ENCODE peak calls at places on chromosome 3, in eight cellular contexts. One of them, this sample, is unnamed.

GRCh38 chr3:140206196-140207040 is 271.4 kb downstream of the CLSTN2 start:
- DNase-seq in AML-193: peak
- DNase-seq in activated gamma-delta T cell treated with anti-CD3 and anti-CD28 coated beads, Interleukin-2, amount 50 U/mL, for 16 hours: no peak
- DNase-seq in PC-3: peak
- DNase-seq in NCI-H524: peak
- DNase-seq in HFFc6: no peak
- DNase-seq in ovary: no peak
- DNase-seq in CD4-positive, CD25-positive, alpha-beta regulatory T cell: no peak
- DNase-seq in this sample: peak

GRCh38 chr3:67227030-67227429 is 228.9 kb downstream of the KBTBD8 start:
- DNase-seq in AML-193: no peak
- DNase-seq in HFFc6: no peak
- DNase-seq in CD4-positive, CD25-positive, alpha-beta regulatory T cell: no peak
- DNase-seq in ovary: no peak
- DNase-seq in activated gamma-delta T cell treated with anti-CD3 and anti-CD28 coated beads, Interleukin-2, amount 50 U/mL, for 16 hours: no peak
- DNase-seq in PC-3: no peak
- DNase-seq in NCI-H524: no peak
- DNase-seq in this sample: no peak

GRCh38 chr3:146655333-146655996 is 50.3 kb upstream of the PLSCR5 start:
- DNase-seq in NCI-H524: no peak
- DNase-seq in PC-3: peak
- DNase-seq in HFFc6: no peak
- DNase-seq in activated gamma-delta T cell treated with anti-CD3 and anti-CD28 coated beads, Interleukin-2, amount 50 U/mL, for 16 hours: no peak
- DNase-seq in AML-193: no peak
- DNase-seq in CD4-positive, CD25-positive, alpha-beta regulatory T cell: no peak
- DNase-seq in ovary: no peak
- DNase-seq in this sample: no peak

GRCh38 chr3:179449621-179450020 is 1.6 kb downstream of the GNB4 start:
- DNase-seq in PC-3: no peak
- DNase-seq in ovary: no peak
- DNase-seq in activated gamma-delta T cell treated with anti-CD3 and anti-CD28 coated beads, Interleukin-2, amount 50 U/mL, for 16 hours: no peak
- DNase-seq in AML-193: no peak
- DNase-seq in NCI-H524: no peak
- DNase-seq in HFFc6: no peak
- DNase-seq in CD4-positive, CD25-positive, alpha-beta regulatory T cell: no peak
- DNase-seq in this sample: no peak

GRCh38 chr3:30091611-30092135 is 514.7 kb upstream of the TGFBR2 start:
- DNase-seq in PC-3: no peak
- DNase-seq in CD4-positive, CD25-positive, alpha-beta regulatory T cell: no peak
- DNase-seq in AML-193: no peak
- DNase-seq in NCI-H524: no peak
- DNase-seq in HFFc6: no peak
- DNase-seq in ovary: no peak
- DNase-seq in activated gamma-delta T cell treated with anti-CD3 and anti-CD28 coated beads, Interleukin-2, amount 50 U/mL, for 16 hours: no peak
- DNase-seq in this sample: no peak

GRCh38 chr3:184160456-184160855 is 5.3 kb downstream of the DVL3 start:
- DNase-seq in activated gamma-delta T cell treated with anti-CD3 and anti-CD28 coated beads, Interleukin-2, amount 50 U/mL, for 16 hours: no peak
- DNase-seq in NCI-H524: no peak
- DNase-seq in CD4-positive, CD25-positive, alpha-beta regulatory T cell: no peak
- DNase-seq in ovary: no peak
- DNase-seq in HFFc6: no peak
- DNase-seq in AML-193: no peak
- DNase-seq in PC-3: peak
- DNase-seq in this sample: no peak

GRCh38 chr3:151047636-151048035 is 37.8 kb upstream of the MED12L start:
- DNase-seq in NCI-H524: no peak
- DNase-seq in PC-3: no peak
- DNase-seq in CD4-positive, CD25-positive, alpha-beta regulatory T cell: no peak
- DNase-seq in activated gamma-delta T cell treated with anti-CD3 and anti-CD28 coated beads, Interleukin-2, amount 50 U/mL, for 16 hours: no peak
- DNase-seq in HFFc6: no peak
- DNase-seq in AML-193: no peak
- DNase-seq in ovary: no peak
- DNase-seq in this sample: peak

GRCh38 chr3:41846850-41847249 is 115.1 kb downstream of the ULK4 start:
- DNase-seq in NCI-H524: no peak
- DNase-seq in HFFc6: peak
- DNase-seq in CD4-positive, CD25-positive, alpha-beta regulatory T cell: no peak
- DNase-seq in AML-193: no peak
- DNase-seq in activated gamma-delta T cell treated with anti-CD3 and anti-CD28 coated beads, Interleukin-2, amount 50 U/mL, for 16 hours: no peak
- DNase-seq in ovary: no peak
- DNase-seq in PC-3: no peak
- DNase-seq in this sample: no peak

GRCh38 chr3:26293351-26293750 is 329.2 kb upstream of the LRRC3B start:
- DNase-seq in AML-193: no peak
- DNase-seq in ovary: no peak
- DNase-seq in HFFc6: no peak
- DNase-seq in PC-3: no peak
- DNase-seq in NCI-H524: no peak
- DNase-seq in activated gamma-delta T cell treated with anti-CD3 and anti-CD28 coated beads, Interleukin-2, amount 50 U/mL, for 16 hours: no peak
- DNase-seq in CD4-positive, CD25-positive, alpha-beta regulatory T cell: no peak
- DNase-seq in this sample: no peak

GRCh38 chr3:123026551-123027291 is 842 bp downstream of the SEMA5B start:
- DNase-seq in PC-3: no peak
- DNase-seq in CD4-positive, CD25-positive, alpha-beta regulatory T cell: no peak
- DNase-seq in HFFc6: no peak
- DNase-seq in activated gamma-delta T cell treated with anti-CD3 and anti-CD28 coated beads, Interleukin-2, amount 50 U/mL, for 16 hours: no peak
- DNase-seq in AML-193: no peak
- DNase-seq in ovary: peak
- DNase-seq in NCI-H524: peak
- DNase-seq in this sample: peak

GRCh38 chr3:150385296-150386242 is 22.5 kb upstream of the TSC22D2 start:
- DNase-seq in AML-193: peak
- DNase-seq in HFFc6: no peak
- DNase-seq in activated gamma-delta T cell treated with anti-CD3 and anti-CD28 coated beads, Interleukin-2, amount 50 U/mL, for 16 hours: no peak
- DNase-seq in ovary: no peak
- DNase-seq in PC-3: no peak
- DNase-seq in CD4-positive, CD25-positive, alpha-beta regulatory T cell: no peak
- DNase-seq in NCI-H524: no peak
- DNase-seq in this sample: no peak

GRCh38 chr3:23959147-23959900 is 14.2 kb downstream of the NR1D2 start:
- DNase-seq in PC-3: peak
- DNase-seq in ovary: no peak
- DNase-seq in NCI-H524: no peak
- DNase-seq in HFFc6: peak
- DNase-seq in CD4-positive, CD25-positive, alpha-beta regulatory T cell: no peak
- DNase-seq in AML-193: no peak
- DNase-seq in activated gamma-delta T cell treated with anti-CD3 and anti-CD28 coated beads, Interleukin-2, amount 50 U/mL, for 16 hours: no peak
- DNase-seq in this sample: peak

GRCh38 chr3:170331143-170331542 is 26.4 kb upstream of the SKIL start:
- DNase-seq in PC-3: peak
- DNase-seq in activated gamma-delta T cell treated with anti-CD3 and anti-CD28 coated beads, Interleukin-2, amount 50 U/mL, for 16 hours: no peak
- DNase-seq in CD4-positive, CD25-positive, alpha-beta regulatory T cell: no peak
- DNase-seq in NCI-H524: no peak
- DNase-seq in AML-193: no peak
- DNase-seq in ovary: no peak
- DNase-seq in HFFc6: no peak
- DNase-seq in this sample: peak

GRCh38 chr3:124620600-124621063 is 109.6 kb upstream of the UMPS start:
- DNase-seq in HFFc6: peak
- DNase-seq in activated gamma-delta T cell treated with anti-CD3 and anti-CD28 coated beads, Interleukin-2, amount 50 U/mL, for 16 hours: no peak
- DNase-seq in AML-193: peak
- DNase-seq in CD4-positive, CD25-positive, alpha-beta regulatory T cell: peak
- DNase-seq in PC-3: no peak
- DNase-seq in ovary: peak
- DNase-seq in NCI-H524: no peak
- DNase-seq in this sample: peak

GRCh38 chr3:79378064-79378463 is 389.7 kb downstream of the ROBO1 start:
- DNase-seq in AML-193: no peak
- DNase-seq in ovary: no peak
- DNase-seq in activated gamma-delta T cell treated with anti-CD3 and anti-CD28 coated beads, Interleukin-2, amount 50 U/mL, for 16 hours: no peak
- DNase-seq in NCI-H524: no peak
- DNase-seq in PC-3: no peak
- DNase-seq in CD4-positive, CD25-positive, alpha-beta regulatory T cell: no peak
- DNase-seq in HFFc6: no peak
- DNase-seq in this sample: no peak

GRCh38 chr3:72957303-72957702 is 39.3 kb upstream of the PPP4R2 start:
- DNase-seq in PC-3: no peak
- DNase-seq in HFFc6: no peak
- DNase-seq in AML-193: no peak
- DNase-seq in CD4-positive, CD25-positive, alpha-beta regulatory T cell: no peak
- DNase-seq in NCI-H524: no peak
- DNase-seq in ovary: no peak
- DNase-seq in activated gamma-delta T cell treated with anti-CD3 and anti-CD28 coated beads, Interleukin-2, amount 50 U/mL, for 16 hours: no peak
- DNase-seq in this sample: no peak

GRCh38 chr3:45362768-45363167 is 25.6 kb upstream of the LARS2 start:
- DNase-seq in activated gamma-delta T cell treated with anti-CD3 and anti-CD28 coated beads, Interleukin-2, amount 50 U/mL, for 16 hours: no peak
- DNase-seq in ovary: no peak
- DNase-seq in CD4-positive, CD25-positive, alpha-beta regulatory T cell: no peak
- DNase-seq in NCI-H524: no peak
- DNase-seq in AML-193: peak
- DNase-seq in HFFc6: peak
- DNase-seq in PC-3: peak
- DNase-seq in this sample: no peak

GRCh38 chr3:74787008-74787407 is 172.5 kb upstream of the CNTN3 start:
- DNase-seq in NCI-H524: peak
- DNase-seq in AML-193: no peak
- DNase-seq in CD4-positive, CD25-positive, alpha-beta regulatory T cell: no peak
- DNase-seq in activated gamma-delta T cell treated with anti-CD3 and anti-CD28 coated beads, Interleukin-2, amount 50 U/mL, for 16 hours: no peak
- DNase-seq in PC-3: no peak
- DNase-seq in ovary: no peak
- DNase-seq in HFFc6: no peak
- DNase-seq in this sample: peak

GRCh38 chr3:64686446-64686908 is 1.3 kb downstream of the ADAMTS9 start:
- DNase-seq in HFFc6: peak
- DNase-seq in PC-3: peak
- DNase-seq in ovary: no peak
- DNase-seq in activated gamma-delta T cell treated with anti-CD3 and anti-CD28 coated beads, Interleukin-2, amount 50 U/mL, for 16 hours: no peak
- DNase-seq in AML-193: no peak
- DNase-seq in NCI-H524: peak
- DNase-seq in CD4-positive, CD25-positive, alpha-beta regulatory T cell: no peak
- DNase-seq in this sample: peak

GRCh38 chr3:164458986-164459385 is 619.3 kb downstream of the SI start:
- DNase-seq in ovary: no peak
- DNase-seq in activated gamma-delta T cell treated with anti-CD3 and anti-CD28 coated beads, Interleukin-2, amount 50 U/mL, for 16 hours: no peak
- DNase-seq in AML-193: no peak
- DNase-seq in PC-3: peak
- DNase-seq in CD4-positive, CD25-positive, alpha-beta regulatory T cell: no peak
- DNase-seq in HFFc6: no peak
- DNase-seq in NCI-H524: no peak
- DNase-seq in this sample: no peak

GRCh38 chr3:180199396-180199795 is 162.7 kb upstream of the PEX5L start:
- DNase-seq in HFFc6: no peak
- DNase-seq in ovary: no peak
- DNase-seq in AML-193: no peak
- DNase-seq in NCI-H524: peak
- DNase-seq in activated gamma-delta T cell treated with anti-CD3 and anti-CD28 coated beads, Interleukin-2, amount 50 U/mL, for 16 hours: no peak
- DNase-seq in PC-3: no peak
- DNase-seq in CD4-positive, CD25-positive, alpha-beta regulatory T cell: no peak
- DNase-seq in this sample: no peak

This sample was measured in DMS53.